ENCODE peak calls at places on chromosomes 16 and 17, in seven cellular contexts. One of them, this sample, is unnamed.

GRCh38 chr16:85490971-85491771 is 122.0 kb upstream of the GSE1 start:
- DNase-seq in left lung: no peak
- DNase-seq in stomach: peak; percentile 48
- DNase-seq in astrocyte of the spinal cord: no peak
- DNase-seq in HFF-Myc: no peak
- DNase-seq in H1: peak; percentile 89
- DNase-seq in upper lobe of left lung: peak; percentile 37
- DNase-seq in this sample: no peak

GRCh38 chr17:45092932-45093430 is 31.9 kb downstream of the NMT1 start:
- DNase-seq in left lung: peak; percentile 85
- DNase-seq in stomach: peak; percentile 57
- DNase-seq in astrocyte of the spinal cord: peak; percentile 97
- DNase-seq in HFF-Myc: peak; percentile 94
- DNase-seq in H1: no peak
- DNase-seq in upper lobe of left lung: peak; percentile 92
- DNase-seq in this sample: no peak

GRCh38 chr16:70657956-70658355 is 11.6 kb downstream of the IL34 start:
- DNase-seq in left lung: no peak
- DNase-seq in stomach: no peak
- DNase-seq in astrocyte of the spinal cord: no peak
- DNase-seq in HFF-Myc: no peak
- DNase-seq in H1: no peak
- DNase-seq in upper lobe of left lung: no peak
- DNase-seq in this sample: no peak

GRCh38 chr16:69709456-69710084 is 16.8 kb downstream of the NQO1 start:
- DNase-seq in left lung: no peak
- DNase-seq in stomach: no peak
- DNase-seq in astrocyte of the spinal cord: peak; percentile 69
- DNase-seq in HFF-Myc: peak; percentile 48
- DNase-seq in H1: peak; percentile 38
- DNase-seq in upper lobe of left lung: no peak
- DNase-seq in this sample: no peak

GRCh38 chr16:5070431-5071186 is 1.0 kb upstream of the ALG1 start:
- DNase-seq in left lung: no peak
- DNase-seq in stomach: no peak
- DNase-seq in astrocyte of the spinal cord: no peak
- DNase-seq in HFF-Myc: no peak
- DNase-seq in H1: no peak
- DNase-seq in upper lobe of left lung: no peak
- DNase-seq in this sample: no peak

GRCh38 chr16:65105173-65105572 is 16.7 kb downstream of the CDH11 start:
- DNase-seq in left lung: no peak
- DNase-seq in stomach: no peak
- DNase-seq in astrocyte of the spinal cord: no peak
- DNase-seq in HFF-Myc: no peak
- DNase-seq in H1: no peak
- DNase-seq in upper lobe of left lung: no peak
- DNase-seq in this sample: no peak

GRCh38 chr16:76639685-76640289 is 362.6 kb downstream of the CNTNAP4 start:
- DNase-seq in left lung: no peak
- DNase-seq in stomach: no peak
- DNase-seq in astrocyte of the spinal cord: peak; percentile 7
- DNase-seq in HFF-Myc: no peak
- DNase-seq in H1: peak; percentile 54
- DNase-seq in upper lobe of left lung: no peak
- DNase-seq in this sample: no peak

GRCh38 chr16:86865866-86866675 is 287.7 kb downstream of the FOXL1 start:
- DNase-seq in left lung: no peak
- DNase-seq in stomach: no peak
- DNase-seq in astrocyte of the spinal cord: no peak
- DNase-seq in HFF-Myc: no peak
- DNase-seq in H1: no peak
- DNase-seq in upper lobe of left lung: no peak
- DNase-seq in this sample: no peak

GRCh38 chr17:77437017-77437416 is 296.2 kb downstream of the SEC14L1 start:
- DNase-seq in left lung: no peak
- DNase-seq in stomach: no peak
- DNase-seq in astrocyte of the spinal cord: peak; percentile 78
- DNase-seq in HFF-Myc: no peak
- DNase-seq in H1: no peak
- DNase-seq in upper lobe of left lung: no peak
- DNase-seq in this sample: no peak

GRCh38 chr16:66662445-66663194 is 33.9 kb downstream of the CMTM4 start:
- DNase-seq in left lung: no peak
- DNase-seq in stomach: no peak
- DNase-seq in astrocyte of the spinal cord: peak; percentile 51
- DNase-seq in HFF-Myc: no peak
- DNase-seq in H1: no peak
- DNase-seq in upper lobe of left lung: no peak
- DNase-seq in this sample: no peak

GRCh38 chr17:72976971-72977767 is 115.3 kb downstream of the SLC39A11 start:
- DNase-seq in left lung: peak; percentile 48
- DNase-seq in stomach: peak; percentile 67
- DNase-seq in astrocyte of the spinal cord: peak; percentile 89
- DNase-seq in HFF-Myc: no peak
- DNase-seq in H1: no peak
- DNase-seq in upper lobe of left lung: peak; percentile 50
- DNase-seq in this sample: no peak

GRCh38 chr17:39364236-39365025 is 37.0 kb downstream of the FBXL20 start:
- DNase-seq in left lung: no peak
- DNase-seq in stomach: peak; percentile 9
- DNase-seq in astrocyte of the spinal cord: no peak
- DNase-seq in HFF-Myc: no peak
- DNase-seq in H1: no peak
- DNase-seq in upper lobe of left lung: no peak
- DNase-seq in this sample: peak; percentile 13

GRCh38 chr17:56230660-56231059 is 77.4 kb downstream of the ANKFN1 start:
- DNase-seq in left lung: no peak
- DNase-seq in stomach: no peak
- DNase-seq in astrocyte of the spinal cord: peak; percentile 32
- DNase-seq in HFF-Myc: no peak
- DNase-seq in H1: no peak
- DNase-seq in upper lobe of left lung: no peak
- DNase-seq in this sample: no peak

GRCh38 chr16:12507366-12507765 is 296.3 kb downstream of the CPPED1 start:
- DNase-seq in left lung: no peak
- DNase-seq in stomach: no peak
- DNase-seq in astrocyte of the spinal cord: no peak
- DNase-seq in HFF-Myc: no peak
- DNase-seq in H1: no peak
- DNase-seq in upper lobe of left lung: no peak
- DNase-seq in this sample: no peak

GRCh38 chr17:81342700-81343070 is 47.6 kb upstream of the SLC38A10 start:
- DNase-seq in left lung: peak; percentile 30
- DNase-seq in stomach: no peak
- DNase-seq in astrocyte of the spinal cord: no peak
- DNase-seq in HFF-Myc: no peak
- DNase-seq in H1: peak; percentile 69
- DNase-seq in upper lobe of left lung: no peak
- DNase-seq in this sample: no peak

GRCh38 chr17:50871369-50871768 is 5.2 kb upstream of the TOB1 start:
- DNase-seq in left lung: no peak
- DNase-seq in stomach: no peak
- DNase-seq in astrocyte of the spinal cord: no peak
- DNase-seq in HFF-Myc: no peak
- DNase-seq in H1: no peak
- DNase-seq in upper lobe of left lung: no peak
- DNase-seq in this sample: no peak

DNA sequence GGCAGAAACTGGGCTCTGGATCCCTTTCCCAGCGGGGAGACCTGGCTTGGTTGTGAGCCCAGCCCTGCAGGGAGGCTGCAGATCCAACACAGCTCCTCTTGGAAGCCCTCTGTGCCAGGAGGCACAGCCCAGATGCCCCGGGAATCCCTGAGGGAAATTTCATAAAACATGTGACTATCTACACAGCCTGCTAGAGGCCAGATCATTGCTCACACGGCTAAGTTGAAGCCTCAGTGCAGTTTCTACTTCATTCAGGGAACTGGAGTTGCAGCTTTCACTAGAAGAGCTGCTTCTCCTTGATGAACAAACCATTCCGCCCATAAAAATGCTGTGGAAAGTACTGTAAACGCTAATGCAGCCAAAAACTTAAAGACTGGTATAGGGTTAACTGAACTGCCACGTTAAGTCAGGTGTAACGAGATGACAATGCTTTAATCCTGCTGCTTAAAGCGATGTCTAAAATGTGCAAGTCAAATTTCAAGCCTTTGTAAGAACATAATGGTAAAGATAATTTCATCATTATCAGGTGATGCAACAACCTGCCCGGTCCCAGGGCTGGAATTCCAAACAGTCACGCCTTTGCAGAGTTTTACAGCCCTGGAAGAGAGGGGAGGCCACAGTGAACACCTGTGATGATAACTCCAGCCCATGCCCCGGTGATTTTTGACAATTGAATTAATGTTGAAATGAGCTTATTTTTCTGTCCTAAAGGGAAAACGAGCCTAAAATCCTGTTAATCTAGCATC is 172.5 kb downstream of the ZFHX3 start:
- DNase-seq in left lung: no peak
- DNase-seq in stomach: no peak
- DNase-seq in astrocyte of the spinal cord: no peak
- DNase-seq in HFF-Myc: no peak
- DNase-seq in H1: no peak
- DNase-seq in upper lobe of left lung: no peak
- DNase-seq in this sample: no peak
- TF ChIP-seq CTCF in left lung: no peak
- TF ChIP-seq CTCF in stomach: no peak
- TF ChIP-seq CTCF in astrocyte of the spinal cord: no peak
- TF ChIP-seq CTCF in HFF-Myc: no peak
- TF ChIP-seq CTCF in H1: no peak
- TF ChIP-seq CTCF in upper lobe of left lung: no peak
- TF ChIP-seq CTCF in this sample: no peak

GRCh38 chr16:29907973-29908372 is 7.7 kb downstream of the ASPHD1 start:
- DNase-seq in left lung: no peak
- DNase-seq in stomach: no peak
- DNase-seq in astrocyte of the spinal cord: no peak
- DNase-seq in HFF-Myc: no peak
- DNase-seq in H1: no peak
- DNase-seq in upper lobe of left lung: no peak
- DNase-seq in this sample: no peak

GRCh38 chr16:29906520-29907244 is 6.4 kb downstream of the ASPHD1 start:
- DNase-seq in left lung: no peak
- DNase-seq in stomach: no peak
- DNase-seq in astrocyte of the spinal cord: no peak
- DNase-seq in HFF-Myc: no peak
- DNase-seq in H1: no peak
- DNase-seq in upper lobe of left lung: no peak
- DNase-seq in this sample: no peak

GRCh38 chr16:29903579-29903978 is 3.3 kb downstream of the ASPHD1 start:
- DNase-seq in left lung: no peak
- DNase-seq in stomach: no peak
- DNase-seq in astrocyte of the spinal cord: no peak
- DNase-seq in HFF-Myc: no peak
- DNase-seq in H1: no peak
- DNase-seq in upper lobe of left lung: no peak
- DNase-seq in this sample: no peak

GRCh38 chr16:29905668-29906067 is 5.4 kb downstream of the ASPHD1 start:
- DNase-seq in left lung: no peak
- DNase-seq in stomach: no peak
- DNase-seq in astrocyte of the spinal cord: no peak
- DNase-seq in HFF-Myc: no peak
- DNase-seq in H1: no peak
- DNase-seq in upper lobe of left lung: no peak
- DNase-seq in this sample: no peak

GRCh38 chr16:29904947-29905346 is 4.7 kb downstream of the ASPHD1 start:
- DNase-seq in left lung: no peak
- DNase-seq in stomach: no peak
- DNase-seq in astrocyte of the spinal cord: no peak
- DNase-seq in HFF-Myc: no peak
- DNase-seq in H1: no peak
- DNase-seq in upper lobe of left lung: no peak
- DNase-seq in this sample: no peak
- TF ChIP-seq CTCF in left lung: no peak
- TF ChIP-seq CTCF in stomach: no peak
- TF ChIP-seq CTCF in astrocyte of the spinal cord: no peak
- TF ChIP-seq CTCF in HFF-Myc: no peak
- TF ChIP-seq CTCF in H1: no peak
- TF ChIP-seq CTCF in upper lobe of left lung: no peak
- TF ChIP-seq CTCF in this sample: no peak

GRCh38 chr16:75566040-75566888 is at the start of gene GABARAPL2:
- DNase-seq in left lung: peak; percentile 86
- DNase-seq in stomach: peak; percentile 86
- DNase-seq in astrocyte of the spinal cord: peak; percentile 79
- DNase-seq in HFF-Myc: no peak
- DNase-seq in H1: peak; percentile 98
- DNase-seq in upper lobe of left lung: peak; percentile 87
- DNase-seq in this sample: peak; percentile 93
- TF ChIP-seq CTCF in left lung: no peak
- TF ChIP-seq CTCF in stomach: no peak
- TF ChIP-seq CTCF in astrocyte of the spinal cord: no peak
- TF ChIP-seq CTCF in HFF-Myc: no peak
- TF ChIP-seq CTCF in H1: no peak
- TF ChIP-seq CTCF in upper lobe of left lung: no peak
- TF ChIP-seq CTCF in this sample: no peak

DNA sequence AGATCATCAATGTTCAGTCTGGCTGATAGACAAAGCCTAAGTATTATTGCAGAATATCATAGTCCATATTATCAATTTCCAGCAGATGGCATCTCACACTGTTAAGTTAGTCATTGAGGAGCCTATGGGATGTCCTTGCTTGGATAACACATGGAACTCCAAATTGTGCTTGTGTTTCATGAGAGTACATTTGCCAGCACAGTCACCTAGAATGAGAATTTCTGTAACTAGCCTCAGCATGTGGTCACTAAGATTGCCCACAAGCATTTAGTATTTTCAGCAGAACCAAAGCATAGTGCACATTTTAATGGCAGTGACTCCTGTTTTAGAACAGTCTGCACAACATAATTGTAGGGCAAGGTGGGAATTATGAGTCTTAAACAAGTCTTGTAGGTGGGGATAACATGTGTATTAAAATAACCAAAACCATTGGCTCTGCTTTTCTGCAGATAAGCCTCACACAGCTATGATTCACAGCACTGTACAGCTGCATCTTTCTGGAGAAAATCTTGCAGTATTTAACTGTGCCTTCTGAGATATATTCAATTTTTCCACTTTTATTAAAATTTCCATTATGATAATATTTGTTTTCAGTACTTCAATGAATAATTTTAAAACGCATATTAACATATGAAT is 882.8 kb upstream of the SOX9 start:
- DNase-seq in left lung: no peak
- DNase-seq in stomach: no peak
- DNase-seq in astrocyte of the spinal cord: peak; percentile 80
- DNase-seq in HFF-Myc: peak; percentile 25
- DNase-seq in H1: no peak
- DNase-seq in upper lobe of left lung: no peak
- DNase-seq in this sample: no peak
- TF ChIP-seq CTCF in left lung: no peak
- TF ChIP-seq CTCF in stomach: no peak
- TF ChIP-seq CTCF in astrocyte of the spinal cord: peak; percentile 39
- TF ChIP-seq CTCF in HFF-Myc: no peak
- TF ChIP-seq CTCF in H1: no peak
- TF ChIP-seq CTCF in upper lobe of left lung: no peak
- TF ChIP-seq CTCF in this sample: peak; percentile 38

DNA sequence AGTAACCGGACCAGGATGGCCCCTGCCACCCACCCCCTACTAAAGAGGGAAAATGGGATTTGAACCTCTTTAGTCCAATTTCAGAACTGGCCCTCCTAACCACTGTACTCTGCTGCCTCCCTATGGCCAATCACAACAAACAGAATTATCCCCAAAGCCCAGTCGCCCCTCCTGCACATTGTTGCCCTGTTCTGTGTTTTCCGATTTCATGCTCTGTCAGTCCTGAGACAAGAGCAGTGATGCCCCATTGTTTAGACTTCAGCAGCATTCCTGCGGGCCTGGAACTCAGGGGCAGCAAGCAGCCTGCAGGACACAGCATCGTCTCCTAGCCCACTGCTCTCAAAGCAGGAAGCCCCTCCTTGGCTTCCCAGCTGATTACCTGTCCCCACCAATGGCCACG is 20.5 kb upstream of the KLHL11 start:
- DNase-seq in left lung: no peak
- DNase-seq in stomach: no peak
- DNase-seq in astrocyte of the spinal cord: no peak
- DNase-seq in HFF-Myc: no peak
- DNase-seq in H1: no peak
- DNase-seq in upper lobe of left lung: no peak
- DNase-seq in this sample: no peak
- TF ChIP-seq CTCF in left lung: no peak
- TF ChIP-seq CTCF in stomach: no peak
- TF ChIP-seq CTCF in astrocyte of the spinal cord: no peak
- TF ChIP-seq CTCF in HFF-Myc: peak; percentile 9
- TF ChIP-seq CTCF in H1: peak; percentile 22
- TF ChIP-seq CTCF in upper lobe of left lung: no peak
- TF ChIP-seq CTCF in this sample: peak; percentile 63